ENCODE peak calls at places on chromosomes 3 and 15, in six cellular contexts. Q is NCI-H446; B is Calu3; D is PC-3; S is heart right ventricle; J is activated naive CD4-positive, alpha-beta T cell. K is an unnamed sample.

GRCh38 chr15:43412096-43412495 is 41.2 kb downstream of the TUBGCP4 start:
- DNase-seq in Q (no peak), B (no peak), D (no peak), S (no peak), J (no peak), K (no peak)

GRCh38 chr3:177062052-177062732 is 135.1 kb downstream of the TBL1XR1 start:
- DNase-seq in Q (no peak), B (no peak), D (no peak), S (no peak), J (no peak), K (no peak)

GRCh38 chr3:139455855-139456254 is 20.5 kb downstream of the RBP2 start:
- DNase-seq in Q (no peak), B (peak; percentile 33), D (peak; percentile 21), S (no peak), J (no peak), K (no peak)

GRCh38 chr15:74238984-74239645 is 3.0 kb downstream of the CCDC33 start:
- DNase-seq in Q (peak; percentile 36), B (no peak), D (no peak), S (no peak), J (no peak), K (no peak)

GRCh38 chr3:22399566-22399965 is 648.6 kb upstream of the ZNF385D start:
- DNase-seq in Q (no peak), B (no peak), D (no peak), S (no peak), J (no peak), K (peak; percentile 56)

GRCh38 chr3:73364517-73364916 is 260.2 kb downstream of the PDZRN3 start:
- DNase-seq in Q (no peak), B (no peak), D (no peak), S (no peak), J (no peak), K (no peak)

GRCh38 chr15:92843819-92844218 is 56.3 kb upstream of the CHD2 start:
- DNase-seq in Q (no peak), B (no peak), D (no peak), S (no peak), J (no peak), K (no peak)

GRCh38 chr15:85905626-85906025 is 110.9 kb upstream of the KLHL25 start:
- DNase-seq in Q (no peak), B (no peak), D (no peak), S (no peak), J (no peak), K (no peak)

GRCh38 chr3:37556789-37557301 is 304.8 kb upstream of the CTDSPL start:
- DNase-seq in Q (no peak), B (no peak), D (no peak), S (no peak), J (no peak), K (no peak)

GRCh38 chr3:143172313-143173054 is 52.9 kb downstream of the CHST2 start:
- DNase-seq in Q (no peak), B (no peak), D (no peak), S (no peak), J (no peak), K (no peak)

GRCh38 chr3:99505200-99505599 is 133.2 kb upstream of the COL8A1 start:
- DNase-seq in Q (no peak), B (no peak), D (no peak), S (no peak), J (no peak), K (no peak)

GRCh38 chr15:82709081-82709420 is 624 bp downstream of the AP3B2 start:
- DNase-seq in Q (peak; percentile 1), B (peak; percentile 16), D (no peak), S (no peak), J (no peak), K (no peak)

GRCh38 chr3:171354706-171355582 is 105.3 kb downstream of the TNIK start:
- DNase-seq in Q (no peak), B (no peak), D (peak; percentile 80), S (no peak), J (no peak), K (no peak)

GRCh38 chr3:15804553-15805095 is 6.8 kb upstream of the ANKRD28 start:
- DNase-seq in Q (no peak), B (no peak), D (no peak), S (no peak), J (no peak), K (no peak)

GRCh38 chr3:178845446-178846118 is 226.0 kb downstream of the ZMAT3 start:
- DNase-seq in Q (no peak), B (no peak), D (no peak), S (no peak), J (no peak), K (peak; percentile 88)

GRCh38 chr3:32414527-32415202 is 23.0 kb downstream of the CMTM7 start:
- DNase-seq in Q (no peak), B (no peak), D (peak; percentile 77), S (peak; percentile 57), J (no peak), K (peak; percentile 47)

GRCh38 chr3:187858086-187858485 is 112.8 kb upstream of the BCL6 start:
- DNase-seq in Q (no peak), B (no peak), D (no peak), S (no peak), J (no peak), K (peak; percentile 20)